ENCODE peak calls at places on chromosomes 11 and 22, in six cellular contexts. D is A549, G is HEK293T, J is HepG2, C is IMR-90, H is GM12878. L is an unnamed sample.

GRCh38 chr22:39800790-39801540 is 92.6 kb downstream of the ENTHD1 start:
- DNase-seq in D (no peak), G (no peak), J (no peak), C (no peak), H (no peak), L (peak; percentile 17)

GRCh38 chr22:19984201-19984753 is 32.3 kb downstream of the ARVCF start:
- DNase-seq in D (peak; percentile 61), G (peak; percentile 69), J (no peak), C (peak; percentile 79), H (no peak), L (peak; percentile 70)

GRCh38 chr22:42644422-42645340 is 4.3 kb upstream of the ATP5MGL start:
- DNase-seq in D (no peak), G (no peak), J (no peak), C (no peak), H (no peak), L (no peak)

GRCh38 chr11:119614227-119615002 is 114.6 kb downstream of the NECTIN1 start:
- DNase-seq in D (no peak), G (no peak), J (peak; percentile 47), C (no peak), H (no peak), L (no peak)

GRCh38 chr22:45105281-45105700 is 58.4 kb upstream of the NUP50 start:
- DNase-seq in D (no peak), G (no peak), J (peak; percentile 35), C (peak; percentile 97), H (no peak), L (no peak)

GRCh38 chr11:69376155-69377028 is 82.4 kb downstream of the MYEOV start:
- DNase-seq in D (no peak), G (no peak), J (no peak), C (no peak), H (no peak), L (no peak)

GRCh38 chr22:37206841-37207821 is 5.1 kb downstream of the SSTR3 start:
- DNase-seq in D (no peak), G (no peak), J (no peak), C (no peak), H (no peak), L (no peak)

GRCh38 chr11:78038697-78039313 is 15.7 kb upstream of the KCTD14 start:
- DNase-seq in D (no peak), G (no peak), J (peak; percentile 90), C (peak; percentile 28), H (no peak), L (no peak)

GRCh38 chr11:15651782-15652181 is 537.1 kb downstream of the INSC start:
- DNase-seq in D (no peak), G (no peak), J (no peak), C (no peak), H (no peak), L (no peak)

GRCh38 chr22:18970180-18970947 is 34.3 kb upstream of the PRODH start:
- DNase-seq in D (peak; percentile 12), G (peak; percentile 78), J (no peak), C (no peak), H (no peak), L (peak; percentile 38)

GRCh38 chr11:13289081-13289480 is 11.5 kb downstream of the BMAL1 start:
- DNase-seq in D (peak; percentile 28), G (no peak), J (no peak), C (peak; percentile 43), H (no peak), L (no peak)

GRCh38 chr22:50200333-50201190 is at the start of gene SELENOO:
- DNase-seq in D (peak; percentile 93), G (peak; percentile 97), J (peak; percentile 75), C (peak; percentile 77), H (no peak), L (peak; percentile 91)

GRCh38 chr22:41598081-41598480 is 8.4 kb upstream of the PMM1 start:
- DNase-seq in D (no peak), G (no peak), J (no peak), C (peak; percentile 88), H (no peak), L (no peak)

GRCh38 chr11:125649465-125650166 is 24.7 kb downstream of the CHEK1 start:
- DNase-seq in D (no peak), G (no peak), J (no peak), C (no peak), H (no peak), L (no peak)

GRCh38 chr11:13674799-13675509 is 6.5 kb downstream of the FAR1 start:
- DNase-seq in D (no peak), G (no peak), J (no peak), C (no peak), H (no peak), L (no peak)

GRCh38 chr11:116916052-116916451 is 78.6 kb upstream of the APOA1 start:
- DNase-seq in D (no peak), G (no peak), J (no peak), C (no peak), H (no peak), L (no peak)

GRCh38 chr11:116910378-116910777 is 73.0 kb upstream of the APOA1 start:
- DNase-seq in D (no peak), G (no peak), J (no peak), C (peak; percentile 48), H (no peak), L (no peak)

GRCh38 chr11:116911981-116912734 is 74.7 kb upstream of the APOA1 start:
- DNase-seq in D (no peak), G (no peak), J (no peak), C (no peak), H (no peak), L (no peak)

GRCh38 chr11:116910847-116911246 is 73.4 kb upstream of the APOA1 start:
- DNase-seq in D (no peak), G (no peak), J (no peak), C (no peak), H (no peak), L (no peak)

GRCh38 chr11:116913000-116913399 is 75.6 kb upstream of the APOA1 start:
- DNase-seq in D (no peak), G (no peak), J (no peak), C (peak; percentile 90), H (no peak), L (no peak)
- TF ChIP-seq BHLHE40 in D (no peak), G (no peak), J (no peak), C (no peak), H (no peak), L (no peak)

GRCh38 chr22:32617271-32617670 is 142.7 kb downstream of the FBXO7 start:
- DNase-seq in D (no peak), G (no peak), J (no peak), C (peak; percentile 74), H (no peak), L (no peak)
- TF ChIP-seq BHLHE40 in D (no peak), G (no peak), J (no peak), C (no peak), H (no peak), L (no peak)

DNA sequence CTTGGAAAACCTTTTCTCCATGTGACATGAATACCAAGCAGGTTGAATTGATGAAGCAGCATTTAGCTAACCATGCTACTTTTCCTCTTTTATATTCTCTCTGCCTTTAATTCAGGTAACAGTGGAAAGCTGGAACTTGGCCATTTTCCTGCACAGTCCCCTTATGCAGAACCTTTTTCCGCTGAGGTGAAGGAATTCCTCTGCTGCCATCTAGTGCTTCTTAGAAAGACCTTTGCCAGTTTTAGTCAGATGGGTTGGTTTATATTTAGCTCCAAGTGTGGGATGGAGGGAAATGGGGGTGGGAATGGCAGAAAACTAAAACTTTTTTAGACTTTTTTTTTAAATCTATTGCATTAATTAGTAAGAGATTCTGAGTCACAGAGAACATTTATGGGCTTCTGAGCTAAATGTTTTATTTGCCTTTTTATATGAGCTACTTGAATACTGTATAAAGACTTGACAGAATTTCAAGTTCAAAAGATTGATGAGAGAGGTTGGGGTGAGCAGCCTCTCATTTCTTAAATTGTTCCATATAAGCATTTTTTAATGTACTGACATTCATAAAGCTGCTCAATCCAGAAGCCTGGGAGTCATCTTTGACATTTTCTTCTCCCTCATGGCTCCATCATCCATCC is 153.9 kb upstream of the ZC3H12C start:
- DNase-seq in D (peak; percentile 38), G (peak; percentile 52), J (peak; percentile 54), C (peak; percentile 84), H (no peak), L (peak; percentile 44)
- TF ChIP-seq BHLHE40 in D (no peak), G (no peak), J (no peak), C (no peak), H (no peak), L (no peak)

GRCh38 chr22:25651332-25651731 is 86.9 kb downstream of the GRK3 start:
- DNase-seq in D (no peak), G (no peak), J (no peak), C (no peak), H (no peak), L (no peak)
- TF ChIP-seq BHLHE40 in D (no peak), G (no peak), J (no peak), C (no peak), H (no peak), L (no peak)

L was measured in K562.